ENCODE peak calls at places on chromosomes 6 and 20, in six cellular contexts. T is HepG2, N is transverse colon, G is heart left ventricle, O is A549, H is tibial nerve. F is an unnamed sample.

GRCh38 chr6:108689279-108690161 is 128.8 kb downstream of the FOXO3 start:
- DNase-seq in T (no peak), N (peak), G (peak), O (peak), H (peak), F (no peak)

GRCh38 chr6:45445364-45445748 is 67.6 kb upstream of the SUPT3H start:
- DNase-seq in T (no peak), N (no peak), G (no peak), O (no peak), H (no peak), F (no peak)

GRCh38 chr6:133632206-133632605 is 256.7 kb upstream of the TCF21 start:
- DNase-seq in T (no peak), N (no peak), G (no peak), O (peak), H (no peak), F (no peak)

GRCh38 chr6:100173211-100173610 is 179.2 kb upstream of the MCHR2 start:
- DNase-seq in T (no peak), N (no peak), G (no peak), O (no peak), H (no peak), F (no peak)

GRCh38 chr6:148112851-148113319 is 229.8 kb upstream of the SASH1 start:
- DNase-seq in T (no peak), N (no peak), G (no peak), O (no peak), H (no peak), F (no peak)

GRCh38 chr6:75932067-75932466 is 140.4 kb downstream of the IMPG1 start:
- DNase-seq in T (peak), N (no peak), G (peak), O (peak), H (no peak), F (no peak)

GRCh38 chr20:3705491-3705969 is 6.9 kb downstream of the SIGLEC1 start:
- DNase-seq in T (no peak), N (no peak), G (no peak), O (no peak), H (no peak), F (no peak)

GRCh38 chr6:3159805-3160781 is 2.7 kb upstream of the TUBB2A start:
- DNase-seq in T (peak), N (peak), G (no peak), O (peak), H (peak), F (peak)

GRCh38 chr20:44762466-44763140 is 16.9 kb downstream of the KCNK15 start:
- DNase-seq in T (no peak), N (no peak), G (peak), O (no peak), H (no peak), F (no peak)

GRCh38 chr20:60011512-60012507 is 53.6 kb downstream of the CDH26 start:
- DNase-seq in T (no peak), N (no peak), G (no peak), O (no peak), H (no peak), F (no peak)

GRCh38 chr6:71336901-71337300 is 48.3 kb downstream of the OGFRL1 start:
- DNase-seq in T (no peak), N (no peak), G (no peak), O (no peak), H (no peak), F (no peak)

GRCh38 chr6:154457046-154457713 is 53.3 kb downstream of the CNKSR3 start:
- DNase-seq in T (no peak), N (no peak), G (no peak), O (no peak), H (no peak), F (no peak)

DNA sequence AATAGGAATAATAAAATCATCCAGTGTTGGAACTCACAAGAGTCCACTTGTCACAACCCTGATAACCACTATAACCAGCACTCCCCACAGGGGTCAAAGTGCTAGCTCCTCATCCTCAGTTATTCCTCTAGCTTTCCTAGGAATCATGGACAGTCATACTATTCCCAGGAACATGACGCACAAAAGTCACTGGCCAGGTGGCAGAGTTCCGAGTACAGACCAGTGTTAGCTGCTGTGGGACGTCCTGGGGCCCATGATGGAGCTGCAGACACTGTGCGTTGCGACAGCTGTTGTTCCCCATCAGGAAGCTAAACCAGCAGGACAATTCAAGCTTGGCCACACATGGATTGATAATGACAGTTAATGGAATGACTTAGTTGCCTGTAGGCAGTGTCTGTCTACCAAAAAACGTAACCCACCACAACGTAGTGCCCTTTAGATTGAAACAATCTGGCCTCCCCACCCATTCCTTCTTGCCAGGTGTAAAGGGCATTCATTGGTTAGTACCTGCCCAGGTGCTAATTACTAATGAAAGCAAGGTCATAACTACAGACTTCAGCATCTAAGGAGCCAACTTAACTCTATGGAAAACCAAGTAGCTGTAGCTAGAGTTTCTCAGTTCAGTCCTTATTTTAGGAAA is 17.4 kb downstream of the EZR start:
- DNase-seq in T (no peak), N (peak), G (peak), O (no peak), H (peak), F (peak)
- TF ChIP-seq POLR2A in T (no peak), N (peak), G (no peak), O (no peak), H (no peak), F (peak)

DNA sequence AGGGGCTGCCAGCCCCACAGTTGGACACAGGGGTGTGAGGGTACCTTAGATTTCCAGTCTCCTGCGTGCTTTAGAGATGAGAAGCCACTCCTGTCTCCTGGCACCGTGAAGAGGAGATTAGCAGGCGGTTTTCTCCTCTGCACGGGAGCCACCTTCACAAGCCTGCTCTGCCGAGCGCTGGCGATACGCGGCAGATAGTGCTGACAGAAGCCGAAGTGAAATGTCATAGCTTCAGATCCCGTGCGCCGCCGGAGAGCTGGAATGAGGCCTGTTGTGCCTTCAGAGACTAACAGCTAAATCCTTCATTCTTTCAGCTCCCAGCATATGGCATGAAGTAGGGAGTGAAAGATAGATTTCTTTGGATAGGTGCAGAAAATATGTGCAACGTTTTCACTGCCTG is 371.0 kb downstream of the TAF4 start:
- DNase-seq in T (no peak), N (no peak), G (no peak), O (no peak), H (no peak), F (no peak)
- H3K27ac ChIP-seq in T (no peak), N (no peak), G (no peak), O (no peak), H (no peak), F (no peak)

DNA sequence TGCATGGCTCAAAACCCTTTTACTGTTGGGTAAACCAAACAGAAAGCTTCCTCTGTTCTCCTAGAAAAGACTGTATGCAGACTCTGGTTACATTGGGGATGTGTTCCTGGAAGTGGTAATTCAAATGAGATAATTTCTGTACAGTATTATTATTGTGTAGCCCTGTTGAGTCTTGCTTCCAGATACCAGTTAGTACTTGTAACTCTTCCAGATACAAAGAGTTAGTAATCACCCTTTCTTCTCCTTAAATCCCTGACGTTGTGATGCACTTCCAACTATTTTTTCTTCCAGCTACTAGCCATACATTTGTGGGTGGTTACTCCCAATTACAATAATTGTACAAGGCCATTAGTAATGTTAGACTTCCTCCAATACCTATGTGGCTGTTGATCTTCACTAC is 42.3 kb upstream of the GRIK2 start:
- DNase-seq in T (no peak), N (no peak), G (no peak), O (no peak), H (no peak), F (no peak)
- H3K4me3 ChIP-seq in T (no peak), N (no peak), G (no peak), O (no peak), H (no peak), F (no peak)

DNA sequence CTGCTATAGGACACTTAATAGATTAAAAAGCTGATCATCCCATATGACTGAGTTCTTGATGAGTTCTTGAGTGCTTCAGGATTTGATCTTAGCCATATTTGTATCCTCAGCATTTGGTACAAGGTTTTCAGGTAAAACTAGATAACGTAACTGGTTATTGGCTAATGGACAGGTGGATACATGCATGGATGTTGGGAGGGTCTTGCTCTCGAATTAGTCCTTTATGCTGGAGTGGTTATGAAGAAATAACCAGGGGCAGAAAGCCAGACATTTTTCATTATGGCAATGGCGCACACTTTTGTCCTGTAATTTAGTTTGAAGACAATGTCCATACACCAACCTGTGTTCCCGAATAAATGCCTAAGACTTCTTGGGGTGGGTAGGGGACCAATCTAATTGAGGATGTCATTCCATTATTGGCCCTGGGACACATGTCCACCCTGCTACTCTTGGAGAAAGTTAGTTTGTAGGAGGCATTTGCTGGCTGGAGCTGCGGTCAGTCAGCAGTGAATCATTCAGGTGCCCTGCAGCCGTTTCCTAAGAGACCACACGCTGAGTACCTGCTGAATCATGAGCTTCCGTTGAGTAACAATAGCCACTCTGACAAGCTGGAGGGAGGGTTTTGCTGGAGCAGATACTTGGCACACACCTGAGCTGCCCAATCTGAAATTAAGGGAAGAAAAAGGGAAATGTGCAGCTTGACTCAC is 194.4 kb downstream of the FOXA2 start:
- DNase-seq in T (peak), N (no peak), G (no peak), O (peak), H (no peak), F (no peak)
- TF ChIP-seq POLR2A in T (no peak), N (no peak), G (no peak), O (no peak), H (no peak), F (no peak)

F was measured in Peyer's patch.